ENCODE peak calls at places on chromosomes 2 and 18, in five cellular contexts. Y, D, M, N and P are unnamed samples.

GRCh38 chr18:79573921-79574491 is 105.6 kb upstream of the CTDP1 start:
- DNase-seq in D (peak), N (peak), M (no peak), Y (no peak), P (no peak)

GRCh38 chr2:160411167-160411566 is 82.4 kb downstream of the RBMS1 start:
- DNase-seq in Y (no peak), D (no peak), N (no peak), M (peak), P (peak)

GRCh38 chr2:138059967-138060635 is 95.8 kb downstream of the HNMT start:
- DNase-seq in M (peak), Y (peak), D (no peak), N (peak), P (peak)

GRCh38 chr18:24567199-24567598 is 106.8 kb downstream of the HRH4 start:
- DNase-seq in M (no peak), N (no peak), D (no peak), Y (peak), P (peak)

GRCh38 chr18:63206433-63207153 is 113.0 kb downstream of the BCL2 start:
- DNase-seq in N (no peak), Y (no peak), M (no peak), D (no peak), P (no peak)

GRCh38 chr2:120804446-120804845 is 68.8 kb downstream of the GLI2 start:
- DNase-seq in N (no peak), Y (peak), D (no peak), M (no peak), P (no peak)

GRCh38 chr2:134232461-134232860 is 21.4 kb upstream of the MGAT5 start:
- DNase-seq in N (no peak), M (no peak), Y (no peak), D (no peak), P (no peak)

GRCh38 chr2:52144588-52144987 is 1112.7 kb upstream of the NRXN1 start:
- DNase-seq in D (no peak), N (no peak), M (peak), Y (no peak), P (no peak)

GRCh38 chr2:47918043-47918442 is 11.7 kb upstream of the FBXO11 start:
- DNase-seq in N (no peak), Y (no peak), D (no peak), M (no peak), P (no peak)

GRCh38 chr2:130327703-130328527 is 14.8 kb upstream of the IMP4 start:
- DNase-seq in N (no peak), M (peak), Y (no peak), D (no peak), P (no peak)

GRCh38 chr2:96524482-96525210 is 11.9 kb upstream of the ARID5A start:
- DNase-seq in D (no peak), M (no peak), Y (no peak), N (no peak), P (no peak)

GRCh38 chr2:1758112-1758630 is 13.9 kb upstream of the PXDN start:
- DNase-seq in D (peak), N (no peak), M (no peak), Y (no peak), P (no peak)

GRCh38 chr18:45335644-45336043 is 279.6 kb upstream of the SLC14A2 start:
- DNase-seq in Y (peak), D (no peak), N (no peak), M (no peak), P (peak)

GRCh38 chr18:39799010-39799409 is 2156.0 kb upstream of the PIK3C3 start:
- DNase-seq in M (no peak), D (no peak), N (no peak), Y (peak), P (peak)

GRCh38 chr2:101450965-101451364 is 23.9 kb downstream of the RFX8 start:
- DNase-seq in N (no peak), D (no peak), Y (no peak), M (no peak), P (no peak)

GRCh38 chr2:154484338-154485099 is 214.0 kb upstream of the KCNJ3 start:
- DNase-seq in Y (no peak), M (no peak), N (no peak), D (no peak), P (no peak)

GRCh38 chr2:182422864-182423263 is 4.0 kb downstream of the PDE1A start:
- DNase-seq in D (no peak), M (no peak), Y (no peak), N (no peak), P (no peak)

GRCh38 chr2:109422071-109422757 is 191.6 kb downstream of the SEPTIN10 start:
- DNase-seq in N (no peak), M (peak), D (no peak), Y (no peak), P (no peak)

GRCh38 chr2:239374896-239375277 is 25.9 kb downstream of the HDAC4 start:
- DNase-seq in M (no peak), D (no peak), Y (no peak), N (no peak), P (no peak)

GRCh38 chr2:2662847-2663356 is 331.8 kb upstream of the MYT1L start:
- DNase-seq in M (no peak), D (no peak), N (no peak), Y (no peak), P (no peak)

GRCh38 chr2:224948859-224949258 is 93.4 kb downstream of the DOCK10 start:
- DNase-seq in N (no peak), Y (no peak), D (no peak), M (peak), P (peak)